ENCODE peak calls at places on chromosomes 4 and X, in five cellular contexts. E is pancreas, R is LoVo, K is neural progenitor cell, Q is HT1080. X is an unnamed sample.

GRCh38 chr4:7223566-7223965 is 31.2 kb downstream of the SORCS2 start:
- DNase-seq in K (no peak), Q (no peak), E (no peak), R (no peak), X (no peak)

GRCh38 chrX:94871640-94872039 is 1197.6 kb downstream of the FAM133A start:
- DNase-seq in E (no peak), K (no peak), Q (no peak), R (no peak), X (no peak)

GRCh38 chr4:151567056-151567455 is 158.1 kb downstream of the FHIP1A start:
- DNase-seq in K (no peak), R (no peak), Q (no peak), E (no peak), X (no peak)

GRCh38 chrX:38768079-38768478 is 33.2 kb upstream of the MID1IP1 start:
- DNase-seq in Q (peak), E (no peak), R (no peak), K (no peak), X (peak)

GRCh38 chr4:68906238-68907137 is 45.1 kb downstream of the UGT2A3 start:
- DNase-seq in E (peak), R (no peak), Q (no peak), K (peak), X (peak)

GRCh38 chrX:12567857-12568256 is 223.4 kb upstream of the PRPS2 start:
- DNase-seq in K (peak), R (no peak), Q (no peak), E (no peak), X (peak)

GRCh38 chr4:78441786-78442185 is 109.8 kb upstream of the ANXA3 start:
- DNase-seq in Q (no peak), R (no peak), E (no peak), K (peak), X (no peak)

GRCh38 chr4:32226201-32226600 is 1506.0 kb downstream of the PCDH7 start:
- DNase-seq in R (no peak), E (no peak), K (no peak), Q (peak), X (no peak)

GRCh38 chrX:17465201-17465600 is 90.2 kb downstream of the NHS start:
- DNase-seq in R (no peak), E (no peak), K (no peak), Q (no peak), X (peak)

GRCh38 chr4:114417214-114417613 is 181.4 kb upstream of the UGT8 start:
- DNase-seq in K (peak), E (no peak), Q (peak), R (no peak), X (no peak)

GRCh38 chrX:40179333-40179732 is 81.6 kb upstream of the BCOR start:
- DNase-seq in K (peak), E (no peak), Q (no peak), R (no peak), X (no peak)

GRCh38 chr4:38077791-38078489 is 117.7 kb downstream of the PTTG2 start:
- DNase-seq in R (no peak), Q (no peak), K (no peak), E (no peak), X (no peak)

GRCh38 chr4:76590847-76591281 is 155.8 kb downstream of the SHROOM3 start:
- DNase-seq in Q (peak), R (no peak), E (no peak), K (no peak), X (no peak)

GRCh38 chr4:40301592-40301991 is 33.5 kb upstream of the CHRNA9 start:
- DNase-seq in Q (no peak), R (no peak), E (no peak), K (no peak), X (no peak)

GRCh38 chr4:43391084-43391483 is 498.6 kb downstream of the GRXCR1 start:
- DNase-seq in K (no peak), R (no peak), Q (no peak), E (no peak), X (no peak)

GRCh38 chr4:56757821-56758400 is 63.6 kb downstream of the SPINK2 start:
- DNase-seq in K (peak), Q (peak), R (peak), E (no peak), X (peak)

GRCh38 chrX:3175659-3176438 is 134.6 kb downstream of the ARSF start:
- DNase-seq in Q (peak), R (no peak), K (no peak), E (no peak), X (peak)

GRCh38 chr4:67879486-67879885 is 4.3 kb downstream of the TMPRSS11D start:
- DNase-seq in Q (no peak), E (no peak), R (no peak), K (no peak), X (no peak)

X was measured in GM03348.